ENCODE peak calls at places on chromosomes 2 and 18, in five cellular contexts. R is Peyer's patch, I is transverse colon, M is NB4, T is stomach. P is an unnamed sample.
A peak's percentile ranks its signal among the peaks of the same experiment; 100 is the strongest.

GRCh38 chr2:187994464-187995331 is 297.0 kb upstream of the GULP1 start:
- DNase-seq in R (no peak), M (peak; percentile 23), T (no peak), I (no peak), P (no peak)

GRCh38 chr18:46755315-46756171 is 1.3 kb downstream of the ST8SIA5 start:
- DNase-seq in R (no peak), M (no peak), I (no peak), T (no peak), P (no peak)

GRCh38 chr2:230777681-230778080 is 65.0 kb downstream of the CAB39 start:
- DNase-seq in M (no peak), R (no peak), I (no peak), T (no peak), P (no peak)

GRCh38 chr2:137383391-137383790 is 580.9 kb upstream of the HNMT start:
- DNase-seq in I (no peak), T (no peak), M (peak; percentile 46), R (no peak), P (no peak)

GRCh38 chr18:51480562-51481261 is 283.2 kb upstream of the MEX3C start:
- DNase-seq in M (no peak), I (no peak), T (no peak), R (no peak), P (no peak)

GRCh38 chr2:196171946-196172345 is 568 bp upstream of the STK17B start:
- DNase-seq in R (no peak), M (no peak), T (no peak), I (no peak), P (no peak)

GRCh38 chr2:43323810-43324588 is 97.6 kb upstream of the ZFP36L2 start:
- DNase-seq in M (no peak), I (peak; percentile 20), R (peak; percentile 69), T (no peak), P (peak; percentile 56)

GRCh38 chr2:128219891-128220290 is 98.8 kb downstream of the HS6ST1 start:
- DNase-seq in R (no peak), I (no peak), T (no peak), M (no peak), P (no peak)

GRCh38 chr2:144950874-144951560 is 431.1 kb upstream of the ZEB2 start:
- DNase-seq in I (no peak), R (no peak), T (no peak), M (peak; percentile 89), P (no peak)

GRCh38 chr2:105929506-105929905 is 184.8 kb downstream of the NCK2 start:
- DNase-seq in I (peak; percentile 21), R (peak; percentile 78), T (peak; percentile 26), M (no peak), P (no peak)

GRCh38 chr2:130185896-130186295 is 3.8 kb downstream of the MZT2B start:
- DNase-seq in R (no peak), M (no peak), T (no peak), I (no peak), P (no peak)

GRCh38 chr2:130183500-130184373 is 1.7 kb downstream of the MZT2B start:
- DNase-seq in M (no peak), T (no peak), R (no peak), I (no peak), P (peak; percentile 19)

GRCh38 chr2:130186391-130186790 is 4.3 kb downstream of the MZT2B start:
- DNase-seq in R (no peak), M (no peak), I (no peak), T (no peak), P (no peak)

GRCh38 chr2:130185436-130185835 is 3.4 kb downstream of the MZT2B start:
- DNase-seq in M (no peak), I (no peak), T (no peak), R (no peak), P (no peak)

DNA sequence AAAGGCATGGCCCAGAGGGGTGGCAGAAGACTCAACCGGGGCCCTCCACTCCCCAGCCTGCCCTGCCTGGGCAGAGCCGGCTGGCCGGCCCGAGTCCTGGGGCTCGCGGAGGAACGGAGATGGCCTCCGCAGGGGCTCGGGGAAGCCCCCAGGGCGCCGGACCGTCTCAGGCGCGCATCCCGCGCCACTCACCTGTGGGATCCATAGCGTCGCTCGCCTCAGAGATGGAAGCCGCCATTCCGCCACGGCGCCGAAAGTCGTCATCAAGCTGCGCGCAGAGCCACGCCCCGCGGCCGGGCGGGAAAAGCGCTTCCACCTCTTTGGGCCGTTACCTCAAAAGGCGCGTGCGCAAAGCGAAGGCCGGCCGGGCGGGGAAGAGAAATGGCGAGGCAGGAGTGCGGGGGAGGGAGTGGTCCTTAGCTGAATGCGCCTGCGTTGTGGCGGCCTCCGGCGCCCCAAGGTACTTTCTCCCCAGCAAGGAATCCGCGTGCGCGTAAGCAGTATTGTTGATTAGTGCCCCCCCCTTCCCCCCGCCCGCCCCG is at the start of gene SMPD4:
- DNase-seq in R (peak; percentile 98), I (peak; percentile 98), M (peak; percentile 95), T (peak; percentile 98), P (peak; percentile 97)
- TF ChIP-seq POLR2A in R (peak; percentile 22), I (peak; percentile 55), M (peak; percentile 18), T (no peak), P (peak; percentile 34)

GRCh38 chr2:120908314-120908975 is 172.8 kb downstream of the GLI2 start:
- DNase-seq in I (no peak), R (no peak), T (no peak), M (no peak), P (no peak)

GRCh38 chr2:120912101-120912985 is 176.7 kb downstream of the GLI2 start:
- DNase-seq in M (no peak), T (peak; percentile 81), R (peak; percentile 59), I (peak; percentile 80), P (no peak)

GRCh38 chr2:120909102-120909501 is 173.4 kb downstream of the GLI2 start:
- DNase-seq in M (no peak), I (no peak), R (no peak), T (no peak), P (no peak)

GRCh38 chr2:120910069-120910468 is 174.4 kb downstream of the GLI2 start:
- DNase-seq in M (peak; percentile 34), T (no peak), R (no peak), I (no peak), P (no peak)

GRCh38 chr2:120910956-120911951 is 175.6 kb downstream of the GLI2 start:
- DNase-seq in M (peak; percentile 72), I (peak; percentile 30), T (no peak), R (no peak), P (no peak)
- TF ChIP-seq POLR2A in M (no peak), I (no peak), T (no peak), R (no peak), P (no peak)

GRCh38 chr2:233141888-233142287 is 81.7 kb downstream of the INPP5D start:
- DNase-seq in T (no peak), I (no peak), R (no peak), M (no peak), P (no peak)
- TF ChIP-seq POLR2A in T (no peak), I (no peak), R (no peak), M (no peak), P (no peak)

DNA sequence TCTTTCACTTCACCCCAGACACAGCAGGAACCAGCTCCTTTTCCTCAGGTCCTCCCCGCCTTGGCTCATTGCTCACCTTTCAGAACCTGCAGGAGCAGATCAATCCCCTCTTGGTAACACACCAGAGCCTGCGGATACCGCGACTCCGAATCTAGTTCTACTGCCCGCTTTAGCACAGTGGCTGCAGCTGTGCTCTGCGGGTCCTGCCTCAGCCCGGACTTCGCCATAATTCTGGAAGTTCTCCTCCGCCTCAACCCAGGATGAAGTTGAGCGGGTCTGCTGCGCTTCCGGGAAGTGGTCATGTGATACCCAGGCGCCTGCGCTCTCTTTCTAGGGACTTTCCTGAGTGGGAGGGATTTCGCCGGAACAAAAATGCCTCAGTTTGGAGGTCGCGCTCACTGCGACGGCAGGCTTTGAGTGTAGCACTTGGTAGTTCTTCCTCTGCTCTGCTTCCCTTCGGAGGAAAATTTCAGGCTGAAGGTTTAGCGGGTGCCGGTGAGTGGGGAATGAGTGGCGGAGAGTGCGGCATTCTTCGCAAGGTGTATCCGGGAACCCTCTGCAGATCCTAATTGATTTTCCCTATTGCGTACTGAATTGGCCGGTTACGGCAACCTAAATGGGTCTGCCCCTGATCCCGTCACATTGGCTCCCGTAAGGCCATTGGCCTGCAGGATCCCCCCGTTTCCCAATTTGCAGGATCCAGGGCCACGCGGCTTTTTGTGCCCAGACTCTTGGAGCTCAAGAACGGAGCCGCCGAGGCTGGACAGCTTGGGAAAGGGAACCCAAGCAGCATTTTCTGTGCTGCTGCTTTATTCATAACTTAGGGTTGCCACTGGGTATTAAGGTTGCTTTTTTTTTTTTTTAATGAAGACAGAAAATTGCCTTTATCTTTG is at the start of the genes MITD1 and MRPL30:
- DNase-seq in R (peak; percentile 96), T (peak; percentile 92), M (peak; percentile 97), I (peak; percentile 93), P (peak; percentile 95)
- TF ChIP-seq POLR2A in R (peak; percentile 29), T (no peak), M (peak; percentile 72), I (peak; percentile 87), P (peak; percentile 87)

GRCh38 chr2:54589340-54590215 is 133.5 kb downstream of the SPTBN1 start:
- DNase-seq in I (peak; percentile 55), R (peak; percentile 77), M (peak; percentile 77), T (peak; percentile 52), P (peak; percentile 41)
- TF ChIP-seq POLR2A in I (no peak), R (no peak), M (no peak), T (no peak), P (no peak)

DNA sequence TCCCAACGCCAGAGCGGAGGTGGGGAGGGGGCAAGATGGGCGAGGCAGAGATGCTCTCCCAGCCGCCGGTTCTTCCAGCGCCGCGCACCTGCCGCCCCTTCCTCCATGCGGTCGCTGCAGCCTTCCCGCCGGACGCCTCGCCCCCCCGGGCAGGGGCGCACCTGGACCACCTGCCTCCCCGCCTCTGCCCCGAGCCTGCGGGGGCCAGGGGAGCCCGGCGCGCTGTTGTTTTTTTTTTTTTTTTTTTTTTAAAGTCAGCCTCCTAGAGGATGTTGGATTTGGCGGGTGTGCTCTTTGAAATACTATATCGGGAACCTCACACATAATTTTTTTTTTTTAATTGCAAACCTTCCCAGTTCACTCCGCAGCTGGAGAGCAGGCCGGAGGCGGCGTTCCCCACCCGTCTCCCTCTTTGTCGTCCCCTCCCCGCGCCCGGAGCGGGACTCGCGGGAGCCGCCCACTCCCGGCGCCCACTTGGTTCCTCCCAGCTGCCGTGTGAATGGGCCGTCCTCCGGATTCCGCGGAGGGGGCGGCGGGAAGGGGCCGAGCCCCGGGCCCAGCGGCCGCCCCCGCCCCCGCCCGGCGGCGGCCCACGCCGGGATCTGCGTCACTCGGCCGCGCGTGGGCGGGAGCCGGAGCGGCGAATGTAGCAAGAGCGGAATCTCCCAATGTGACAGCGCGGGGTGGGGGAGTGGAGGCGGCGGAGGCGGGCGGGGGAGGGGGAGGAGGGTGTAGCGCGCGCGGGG is 421 bp upstream of the NAB1 start:
- DNase-seq in R (peak; percentile 94), I (peak; percentile 89), T (peak; percentile 86), M (peak; percentile 85), P (peak; percentile 85)
- TF ChIP-seq POLR2A in R (peak; percentile 44), I (peak; percentile 62), T (no peak), M (peak; percentile 26), P (peak; percentile 40)

P was measured in body of pancreas.